ENCODE peak calls at places on chromosomes 2 and 18, in five cellular contexts. P, L, F, V and R are unnamed samples.

GRCh38 chr2:217625475-217626245 is 377.1 kb downstream of the TNS1 start:
- DNase-seq in P (peak), L (no peak), F (no peak), V (peak), R (no peak)

GRCh38 chr2:219384872-219385271 is 2.8 kb downstream of the DNPEP start:
- DNase-seq in P (no peak), L (no peak), F (no peak), V (no peak), R (no peak)

GRCh38 chr2:36539631-36540030 is 58.3 kb downstream of the FEZ2 start:
- DNase-seq in P (peak), L (no peak), F (no peak), V (peak), R (no peak)

GRCh38 chr2:238863749-238864206 is 15.9 kb downstream of the TWIST2 start:
- DNase-seq in P (no peak), L (no peak), F (no peak), V (no peak), R (no peak)

GRCh38 chr2:10101491-10101890 is 21.0 kb upstream of the RRM2 start:
- DNase-seq in P (no peak), L (no peak), F (no peak), V (no peak), R (no peak)

GRCh38 chr18:8426401-8426800 is 182.8 kb upstream of the RAB12 start:
- DNase-seq in P (no peak), L (peak), F (no peak), V (no peak), R (no peak)

GRCh38 chr2:152240559-152241231 is 65.1 kb upstream of the STAM2 start:
- DNase-seq in P (peak), L (no peak), F (no peak), V (peak), R (no peak)

GRCh38 chr2:27903649-27904544 is 13.4 kb downstream of the BABAM2 start:
- DNase-seq in P (peak), L (no peak), F (no peak), V (peak), R (no peak)

GRCh38 chr2:166091439-166091838 is 36.4 kb downstream of the SCN1A start:
- DNase-seq in P (peak), L (no peak), F (no peak), V (peak), R (no peak)

GRCh38 chr2:33323957-33324356 is 152.5 kb upstream of the RASGRP3 start:
- DNase-seq in P (no peak), L (no peak), F (no peak), V (no peak), R (no peak)

GRCh38 chr2:230974096-230974913 is 21.6 kb upstream of the SPATA3 start:
- DNase-seq in P (peak), L (no peak), F (no peak), V (peak), R (no peak)

GRCh38 chr2:75491129-75491753 is 69.5 kb downstream of the EVA1A start:
- DNase-seq in P (peak), L (no peak), F (no peak), V (peak), R (no peak)

GRCh38 chr2:115739574-115739973 is 1297.1 kb downstream of the DPP10 start:
- DNase-seq in P (no peak), L (peak), F (no peak), V (no peak), R (no peak)

GRCh38 chr2:204177977-204178522 is 241.5 kb downstream of the ICOS start:
- DNase-seq in P (peak), L (peak), F (no peak), V (peak), R (no peak)

GRCh38 chr2:161710131-161710915 is 86.1 kb downstream of the SLC4A10 start:
- DNase-seq in P (peak), L (no peak), F (no peak), V (peak), R (no peak)

GRCh38 chr2:218734190-218734975 is 23.7 kb downstream of the TTLL4 start:
- DNase-seq in P (peak), L (no peak), F (no peak), V (no peak), R (no peak)

GRCh38 chr2:166625670-166626069 is 131.6 kb upstream of the SCN7A start:
- DNase-seq in P (no peak), L (no peak), F (no peak), V (no peak), R (no peak)

GRCh38 chr18:51195602-51196115 is 1.8 kb downstream of the MEX3C start:
- DNase-seq in P (peak), L (no peak), F (no peak), V (peak), R (no peak)

GRCh38 chr18:35029770-35030169 is 11.4 kb upstream of the MAPRE2 start:
- DNase-seq in P (peak), L (peak), F (no peak), V (no peak), R (no peak)

GRCh38 chr2:120549841-120550240 is 185.8 kb upstream of the GLI2 start:
- DNase-seq in P (no peak), L (no peak), F (no peak), V (no peak), R (no peak)

GRCh38 chr18:5964996-5965395 is 69.7 kb upstream of the TMEM200C start:
- DNase-seq in P (no peak), L (no peak), F (no peak), V (no peak), R (no peak)

GRCh38 chr18:50011813-50012445 is 183.0 kb downstream of the MYO5B start:
- DNase-seq in P (peak), L (no peak), F (no peak), V (peak), R (no peak)

GRCh38 chr2:10538224-10538894 is 90.2 kb upstream of the ODC1 start:
- DNase-seq in P (peak), L (no peak), F (no peak), V (peak), R (no peak)

DNA sequence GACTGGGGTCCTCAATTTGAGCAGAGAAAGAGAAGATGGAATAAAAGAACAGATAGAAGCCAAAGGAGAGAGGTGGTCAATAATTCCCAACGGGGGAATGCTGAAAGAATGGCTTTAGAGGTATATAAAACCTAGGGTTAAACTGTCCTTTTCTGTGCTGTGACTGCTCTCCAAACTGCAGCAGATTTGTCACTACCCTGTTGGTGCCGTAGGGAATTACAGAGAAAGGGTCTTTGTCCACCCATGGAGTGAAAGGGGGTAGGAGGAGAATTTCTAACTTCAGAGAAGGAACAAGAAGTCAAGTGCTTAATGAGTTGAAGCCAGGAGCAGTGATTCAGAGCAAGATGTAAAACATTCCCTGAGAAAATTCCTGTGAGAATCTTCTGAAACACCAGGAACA is 486.5 kb downstream of the NUP35 start:
- DNase-seq in P (no peak), L (no peak), F (no peak), V (no peak), R (no peak)
- TF ChIP-seq CTCF in P (no peak), L (no peak), F (no peak), V (no peak), R (no peak)

GRCh38 chr2:20103514-20103913 is 52.1 kb upstream of the LAPTM4A start:
- DNase-seq in P (peak), L (no peak), F (no peak), V (peak), R (no peak)
- TF ChIP-seq CTCF in P (peak), L (no peak), F (no peak), V (peak), R (peak)

GRCh38 chr18:27005589-27005988 is 140.1 kb upstream of the AQP4 start:
- DNase-seq in P (peak), L (peak), F (no peak), V (peak), R (no peak)
- TF ChIP-seq CTCF in P (peak), L (peak), F (no peak), V (peak), R (no peak)

GRCh38 chr2:164570475-164570874 is 50.8 kb downstream of the GRB14 start:
- DNase-seq in P (no peak), L (no peak), F (no peak), V (no peak), R (no peak)

GRCh38 chr2:164569334-164569733 is 51.9 kb downstream of the GRB14 start:
- DNase-seq in P (no peak), L (no peak), F (no peak), V (no peak), R (no peak)

DNA sequence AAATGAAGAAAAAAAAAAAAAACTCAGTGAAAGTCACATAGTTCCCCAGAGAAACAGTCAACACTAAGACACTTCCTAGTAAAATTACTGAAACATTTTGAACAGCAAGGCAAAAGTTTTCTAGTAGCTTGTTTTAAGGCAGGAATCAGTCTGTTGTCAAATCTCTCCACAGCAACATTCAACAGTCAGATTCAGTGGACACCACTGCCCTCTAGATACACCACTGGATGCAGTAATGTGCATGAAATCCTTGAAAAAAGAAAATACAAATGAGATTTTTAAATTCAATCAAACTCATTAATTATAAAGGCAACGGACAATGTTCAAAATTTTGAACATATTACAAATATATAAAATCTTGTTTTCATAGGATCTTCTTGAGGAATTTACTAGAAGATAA is 46.4 kb downstream of the GRB14 start:
- DNase-seq in P (no peak), L (no peak), F (no peak), V (no peak), R (no peak)
- TF ChIP-seq CTCF in P (no peak), L (no peak), F (no peak), V (no peak), R (no peak)

DNA sequence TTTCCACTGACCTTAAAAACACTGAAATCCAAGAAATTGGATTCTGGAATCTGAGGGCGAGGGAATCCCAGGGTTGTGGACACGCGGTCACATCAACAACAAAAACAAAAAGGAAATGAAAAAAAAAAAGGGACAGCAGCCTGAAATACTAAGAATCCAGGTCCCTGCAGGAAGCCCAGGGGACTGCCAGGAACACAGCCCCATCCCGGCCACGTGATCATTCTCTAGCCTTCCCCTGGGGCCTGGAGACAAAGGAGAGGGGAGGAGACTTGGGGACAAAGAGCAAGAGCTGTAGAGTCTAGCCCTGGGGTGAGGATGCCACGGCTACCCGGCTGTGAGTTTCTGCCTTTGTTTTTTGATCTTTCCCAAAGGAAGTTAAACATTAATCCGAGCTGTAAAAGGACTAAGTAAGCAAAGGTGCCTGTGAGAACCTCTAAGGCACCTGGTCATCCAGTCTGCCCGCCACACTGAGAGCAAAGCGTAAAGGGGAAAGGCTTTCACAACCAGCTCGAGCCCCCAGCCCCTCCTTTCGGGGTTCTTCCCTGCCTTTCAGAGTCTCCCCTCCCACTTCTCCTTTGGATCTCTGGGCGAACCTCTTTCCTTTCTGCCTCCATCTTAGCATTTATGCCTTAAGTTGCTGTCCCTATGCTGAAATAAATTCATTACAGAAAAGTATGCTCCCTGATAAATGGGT is 57.9 kb upstream of the MSH2 start:
- DNase-seq in P (peak), L (no peak), F (peak), V (peak), R (peak)
- TF ChIP-seq CTCF in P (peak), L (no peak), F (peak), V (peak), R (peak)